ENCODE peak calls at places on chromosomes 5 and 9, in five cellular contexts. Z, J, P, X and Y are unnamed samples. For H3K4me1, the result is how much of the 10 kb centered on the place peaks cover.

GRCh38 chr5:140165101-140165920 is 9.7 kb upstream of the CYSTM1 start:
- ATAC-seq in Z (no peak), J (no peak), X (peak), P (no peak), Y (no peak)

GRCh38 chr9:108300296-108301287 is 555.2 kb downstream of the ACTL7B start:
- ATAC-seq in P (no peak), Z (no peak), X (peak), J (no peak), Y (no peak)

GRCh38 chr9:79382468-79382867 is 189.3 kb upstream of the TLE4 start:
- ATAC-seq in P (no peak), J (no peak), Z (no peak), X (no peak), Y (no peak)

GRCh38 chr5:132416306-132417009 is 46.9 kb downstream of the SLC22A5 start:
- ATAC-seq in J (no peak), X (no peak), Z (no peak), P (no peak), Y (no peak)

GRCh38 chr9:82475584-82476328 is 487.2 kb downstream of the SPATA31D1 start:
- ATAC-seq in P (no peak), Z (no peak), X (no peak), J (no peak), Y (no peak)

GRCh38 chr9:72453797-72454196 is 67.6 kb upstream of the TMC1 start:
- ATAC-seq in Z (no peak), J (no peak), X (no peak), P (no peak), Y (no peak)

GRCh38 chr9:123425261-123425821 is 69.3 kb downstream of the CRB2 start:
- ATAC-seq in Z (no peak), X (no peak), J (no peak), P (peak), Y (no peak)

GRCh38 chr9:20659474-20659962 is 24.5 kb upstream of the FOCAD start:
- ATAC-seq in J (no peak), Z (no peak), P (no peak), X (no peak), Y (no peak)

GRCh38 chr5:74275204-74275992 is 365.1 kb downstream of the ENC1 start:
- ATAC-seq in X (peak), P (no peak), J (no peak), Z (no peak), Y (peak)

GRCh38 chr5:135484563-135485157 is 32.5 kb upstream of the TIFAB start:
- ATAC-seq in Z (no peak), J (no peak), P (peak), X (no peak), Y (no peak)

GRCh38 chr9:7117676-7118561 is 360.1 kb downstream of the KDM4C start:
- ATAC-seq in J (no peak), P (no peak), Z (no peak), X (no peak), Y (no peak)

GRCh38 chr5:135978212-135978631 is 23.4 kb upstream of the LECT2 start:
- ATAC-seq in X (no peak), P (peak), J (no peak), Z (peak), Y (no peak)

GRCh38 chr5:10985091-10985490 is 224.1 kb upstream of the DAP start:
- ATAC-seq in Z (no peak), J (no peak), X (no peak), P (no peak), Y (no peak)

GRCh38 chr9:77987104-77987656 is 44.4 kb downstream of the GNAQ start:
- ATAC-seq in P (no peak), X (no peak), J (no peak), Z (no peak), Y (no peak)

GRCh38 chr5:150497989-150498317 is 10.0 kb upstream of the NDST1 start:
- ATAC-seq in Z (peak), X (peak), P (peak), J (peak), Y (peak)

GRCh38 chr9:99126312-99126711 is 21.4 kb downstream of the TGFBR1 start:
- ATAC-seq in P (no peak), X (no peak), J (no peak), Z (no peak), Y (no peak)

GRCh38 chr9:85158512-85158911 is 489.0 kb downstream of the NTRK2 start:
- ATAC-seq in P (no peak), J (no peak), X (no peak), Z (no peak), Y (no peak)

GRCh38 chr5:43244823-43245565 is 53.0 kb downstream of the NIM1K start:
- ATAC-seq in Z (no peak), P (no peak), X (no peak), J (no peak), Y (no peak)

GRCh38 chr9:113853333-113853732 is 22.8 kb upstream of the ZNF618 start:
- ATAC-seq in Z (peak), P (peak), J (no peak), X (no peak), Y (no peak)

GRCh38 chr5:151923865-151924264 is 786 bp downstream of the GLRA1 start:
- ATAC-seq in Z (no peak), X (no peak), J (peak), P (peak), Y (no peak)

GRCh38 chr5:93990504-93991085 is 249.2 kb upstream of the POU5F2 start:
- ATAC-seq in J (no peak), Z (no peak), X (no peak), P (peak), Y (no peak)

GRCh38 chr5:150298701-150299451 is 3.8 kb downstream of the ARSI start:
- ATAC-seq in P (no peak), Z (no peak), X (peak), J (peak), Y (peak)

GRCh38 chr5:80141681-80142080 is 106.5 kb downstream of the THBS4 start:
- ATAC-seq in P (peak), X (no peak), J (no peak), Z (no peak), Y (no peak)

GRCh38 chr5:71859515-71859914 is 140.4 kb downstream of the CARTPT start:
- ATAC-seq in X (no peak), Z (no peak), P (no peak), J (no peak), Y (no peak)

GRCh38 chr9:30718483-30718882 is 1666.0 kb upstream of the ACO1 start:
- ATAC-seq in Z (no peak), X (no peak), P (no peak), J (no peak), Y (no peak)

GRCh38 chr5:158484246-158484645 is 615.5 kb downstream of the EBF1 start:
- ATAC-seq in J (no peak), P (no peak), X (no peak), Z (no peak), Y (no peak)

DNA sequence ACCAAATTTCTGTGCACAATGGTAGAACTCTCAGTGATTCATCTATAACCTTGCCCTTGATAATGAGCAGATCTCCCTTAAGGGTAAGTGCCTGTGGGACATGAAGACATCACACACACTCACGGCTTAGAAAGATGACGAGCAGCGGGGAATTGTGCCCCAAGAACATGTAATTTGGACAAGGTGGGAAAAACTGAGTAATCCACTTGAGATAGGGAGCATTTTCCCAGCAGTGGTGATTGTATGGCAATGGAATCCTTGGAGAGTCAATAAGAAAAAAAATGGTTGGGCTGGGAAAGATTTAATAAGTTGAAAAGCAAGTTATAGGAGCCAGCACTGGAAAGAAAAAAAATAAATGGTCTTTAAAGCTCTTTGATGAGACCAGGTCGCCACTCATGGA is 193.1 kb downstream of the GLIS3 start:
- ATAC-seq in X (peak), Z (no peak), P (no peak), J (no peak), Y (peak)
- H3K4me1 ChIP-seq in X (under half), Z (under half), P (under half), J (under half), Y (under half)

GRCh38 chr9:127586537-127586936 is 25.5 kb upstream of the STXBP1 start:
- ATAC-seq in X (peak), Z (peak), P (peak), J (peak), Y (peak)
- TF ChIP-seq POLR2AphosphoS5 in X (no peak), Z (no peak), P (no peak), J (no peak), Y (peak)

GRCh38 chr5:124451721-124452383 is 294.6 kb downstream of the ZNF608 start:
- ATAC-seq in P (no peak), X (no peak), Z (no peak), J (no peak), Y (no peak)

GRCh38 chr5:124453221-124454032 is 293.0 kb downstream of the ZNF608 start:
- ATAC-seq in P (no peak), J (peak), X (no peak), Z (peak), Y (no peak)

GRCh38 chr5:124457101-124457500 is 289.3 kb downstream of the ZNF608 start:
- ATAC-seq in X (no peak), P (no peak), J (no peak), Z (no peak), Y (no peak)

GRCh38 chr5:124456244-124456643 is 290.2 kb downstream of the ZNF608 start:
- ATAC-seq in Z (no peak), X (no peak), P (no peak), J (no peak), Y (no peak)

GRCh38 chr5:124452389-124452788 is 294.1 kb downstream of the ZNF608 start:
- ATAC-seq in P (no peak), J (no peak), X (no peak), Z (no peak), Y (no peak)
- H3K4me1 ChIP-seq in P (under half), J (under half), X (under half), Z (under half), Y (under half)

GRCh38 chr5:157267766-157268480 is 2.0 kb downstream of the CYFIP2 start:
- ATAC-seq in J (no peak), P (no peak), X (no peak), Z (no peak), Y (no peak)

GRCh38 chr5:157265714-157266285 is at the start of gene CYFIP2:
- ATAC-seq in X (peak), P (peak), J (peak), Z (peak), Y (peak)

GRCh38 chr5:157267025-157267424 is 1.1 kb downstream of the CYFIP2 start:
- ATAC-seq in P (no peak), Z (no peak), X (no peak), J (no peak), Y (no peak)

GRCh38 chr5:157269165-157269671 is 3.3 kb downstream of the CYFIP2 start:
- ATAC-seq in X (peak), J (no peak), P (peak), Z (no peak), Y (no peak)

GRCh38 chr5:157266286-157267007 is 524 bp downstream of the CYFIP2 start:
- ATAC-seq in Z (peak), P (peak), X (peak), J (peak), Y (peak)
- TF ChIP-seq POLR2AphosphoS5 in Z (no peak), P (no peak), X (no peak), J (no peak), Y (no peak)

DNA sequence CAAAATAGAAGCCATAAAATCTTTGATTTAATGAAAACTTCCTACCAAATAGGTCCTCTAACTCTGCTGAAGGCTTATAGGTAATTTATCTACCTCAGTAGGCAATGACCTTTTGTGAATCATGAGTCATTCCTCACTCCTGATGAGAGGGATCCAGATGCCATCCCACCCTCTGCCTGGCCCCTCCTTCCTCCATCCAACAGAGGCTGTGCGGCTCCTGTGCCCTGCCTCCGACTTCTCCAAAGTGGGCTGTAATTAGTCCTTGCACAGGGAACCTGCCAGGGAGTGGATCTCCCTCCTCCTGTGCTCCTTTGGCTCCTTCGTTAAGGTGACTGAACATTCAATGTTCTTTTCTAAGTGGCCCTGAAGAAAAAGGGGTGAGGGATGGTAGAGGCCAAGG is 213.9 kb upstream of the TBCA start:
- ATAC-seq in X (no peak), P (peak), Z (peak), J (no peak), Y (no peak)
- H3K4me1 ChIP-seq in X (under half), P (under half), Z (under half), J (under half), Y (under half)